ENCODE peak calls at places on chromosomes 13 and 19, in five cellular contexts. X, I, T, W and Q are unnamed samples.

GRCh38 chr13:43229506-43229905 is 206.1 kb downstream of the DNAJC15 start:
- DNase-seq in X (no peak), I (peak), T (no peak), W (no peak), Q (no peak)

GRCh38 chr13:102814025-102814607 is 15.2 kb downstream of the BIVM start:
- DNase-seq in X (no peak), I (no peak), T (no peak), W (no peak), Q (no peak)

GRCh38 chr19:2619076-2619475 is 83.4 kb downstream of the GNG7 start:
- DNase-seq in X (no peak), I (no peak), T (no peak), W (no peak), Q (no peak)

GRCh38 chr19:6099037-6099436 is 11.3 kb downstream of the RFX2 start:
- DNase-seq in X (no peak), I (no peak), T (no peak), W (no peak), Q (no peak)

GRCh38 chr13:73065665-73066350 is 7.0 kb downstream of the KLF5 start:
- DNase-seq in X (no peak), I (no peak), T (peak), W (peak), Q (no peak)

GRCh38 chr13:31686660-31687430 is 52.5 kb upstream of the RXFP2 start:
- DNase-seq in X (no peak), I (no peak), T (no peak), W (no peak), Q (no peak)

GRCh38 chr19:2235396-2236284 is 489 bp downstream of the PLEKHJ1 start:
- DNase-seq in X (no peak), I (no peak), T (peak), W (peak), Q (no peak)

GRCh38 chr19:763869-764268 is 13.0 kb downstream of the MISP start:
- DNase-seq in X (no peak), I (no peak), T (no peak), W (no peak), Q (no peak)

GRCh38 chr13:107649071-107649470 is 566.3 kb downstream of the LIG4 start:
- DNase-seq in X (no peak), I (peak), T (no peak), W (no peak), Q (no peak)

GRCh38 chr13:64090311-64090710 is 2674.7 kb upstream of the PCDH20 start:
- DNase-seq in X (no peak), I (no peak), T (no peak), W (no peak), Q (no peak)

GRCh38 chr19:2613507-2614295 is 88.8 kb downstream of the GNG7 start:
- DNase-seq in X (no peak), I (peak), T (peak), W (peak), Q (peak)

GRCh38 chr13:73059460-73060250 is 850 bp downstream of the KLF5 start:
- DNase-seq in X (peak), I (peak), T (peak), W (peak), Q (peak)

GRCh38 chr13:36432106-36432544 is at the start of gene CCNA1:
- DNase-seq in X (peak), I (no peak), T (peak), W (no peak), Q (peak)

GRCh38 chr19:14152713-14153112 is 16.3 kb upstream of the ASF1B start:
- DNase-seq in X (no peak), I (no peak), T (no peak), W (no peak), Q (no peak)

GRCh38 chr19:28330831-28331230 is 882.1 kb downstream of the UQCRFS1 start:
- DNase-seq in X (no peak), I (no peak), T (no peak), W (no peak), Q (no peak)

GRCh38 chr13:106917673-106918652 is 350.0 kb upstream of the ARGLU1 start:
- DNase-seq in X (peak), I (peak), T (peak), W (peak), Q (peak)

GRCh38 chr19:1521636-1522035 is 2.2 kb upstream of the PLK5 start:
- DNase-seq in X (no peak), I (no peak), T (no peak), W (no peak), Q (no peak)

GRCh38 chr13:51714663-51715168 is 89.2 kb downstream of the DHRS12 start:
- DNase-seq in X (no peak), I (peak), T (no peak), W (peak), Q (no peak)

GRCh38 chr19:33810821-33811220 is 14.2 kb downstream of the KCTD15 start:
- DNase-seq in X (no peak), I (no peak), T (no peak), W (no peak), Q (no peak)

GRCh38 chr13:113862191-113862765 is 1.6 kb downstream of the GAS6 start:
- DNase-seq in X (no peak), I (peak), T (no peak), W (no peak), Q (peak)

GRCh38 chr19:51690359-51691121 is 2.6 kb upstream of the SPACA6 start:
- DNase-seq in X (peak), I (peak), T (peak), W (peak), Q (peak)

GRCh38 chr13:28492527-28493367 is 2.2 kb downstream of the FLT1 start:
- DNase-seq in X (peak), I (no peak), T (peak), W (peak), Q (no peak)

GRCh38 chr13:28493740-28494536 is 990 bp downstream of the FLT1 start:
- DNase-seq in X (peak), I (no peak), T (peak), W (no peak), Q (no peak)

GRCh38 chr13:28488376-28489005 is 6.4 kb downstream of the FLT1 start:
- DNase-seq in X (no peak), I (no peak), T (no peak), W (no peak), Q (no peak)

GRCh38 chr13:28489536-28489935 is 5.4 kb downstream of the FLT1 start:
- DNase-seq in X (no peak), I (peak), T (peak), W (no peak), Q (no peak)

GRCh38 chr13:28489975-28490550 is 4.9 kb downstream of the FLT1 start:
- DNase-seq in X (no peak), I (no peak), T (peak), W (no peak), Q (no peak)
- H3K18ac ChIP-seq in X (no peak), I (no peak), T (no peak), W (no peak), Q (no peak)

DNA sequence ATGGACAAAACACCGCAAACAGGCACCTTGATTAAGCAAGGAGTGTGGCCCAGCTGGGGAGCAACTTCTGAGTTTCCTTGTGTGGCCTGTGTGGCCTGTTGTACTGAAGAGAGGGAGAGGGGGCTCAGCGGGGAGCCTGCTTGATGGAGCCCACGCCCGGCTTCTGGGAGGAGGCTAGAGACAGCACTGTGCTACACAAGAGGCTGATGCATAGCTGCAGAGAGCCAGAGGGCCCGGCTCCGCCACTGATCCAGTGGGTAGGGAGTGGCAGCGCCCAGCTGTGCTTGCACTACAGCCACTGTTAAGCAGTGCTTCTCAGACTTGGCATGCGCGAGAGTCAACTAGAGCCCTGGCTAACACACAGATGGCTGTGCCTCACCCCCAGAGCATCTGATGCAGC is 19.0 kb downstream of the LYL1 start:
- DNase-seq in X (no peak), I (no peak), T (no peak), W (no peak), Q (no peak)
- H3K18ac ChIP-seq in X (peak), I (no peak), T (no peak), W (no peak), Q (no peak)

DNA sequence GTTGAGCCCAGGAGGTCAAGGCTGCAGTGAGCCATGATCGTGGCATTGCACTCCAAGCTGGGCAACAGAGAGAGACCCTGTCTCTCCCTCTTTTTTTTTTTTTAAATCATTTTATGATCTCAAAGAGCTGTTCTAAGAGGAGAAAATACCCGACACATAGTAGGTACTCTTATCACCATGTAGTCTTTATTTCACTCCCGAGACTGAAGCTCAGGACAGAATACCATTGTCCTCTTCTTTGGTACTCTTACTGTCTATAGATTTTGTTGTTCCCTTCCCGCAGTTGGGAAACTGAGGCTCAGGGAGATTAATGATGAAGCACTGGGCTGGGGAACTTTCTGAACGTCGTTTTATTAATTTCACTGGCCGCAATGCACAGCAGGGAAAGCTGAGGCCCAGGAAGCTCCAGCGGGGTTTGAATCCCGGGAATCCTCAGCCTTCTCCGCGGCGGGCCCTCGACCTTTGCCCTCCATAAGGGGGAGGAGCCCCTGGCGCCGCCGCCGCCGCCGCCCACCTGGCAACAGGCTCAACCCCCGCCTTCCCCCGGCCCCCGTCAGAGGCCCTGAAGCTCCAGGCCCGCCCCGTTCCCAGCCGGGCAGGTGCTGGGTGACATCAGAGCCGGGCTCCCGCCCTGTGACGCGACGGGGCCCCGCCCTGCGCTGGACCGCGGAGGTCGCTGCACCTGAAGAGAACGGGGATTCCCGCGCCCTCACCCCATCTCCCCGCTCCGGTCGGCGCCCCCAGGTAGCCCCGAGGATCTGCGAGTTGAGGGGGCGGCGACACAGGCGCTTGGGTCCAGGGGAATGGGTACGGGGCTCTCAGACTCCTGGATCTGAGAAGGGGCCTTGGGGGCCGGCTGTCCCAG is 1.6 kb downstream of the MYH14 start:
- DNase-seq in X (peak), I (no peak), T (peak), W (peak), Q (peak)
- H3K18ac ChIP-seq in X (peak), I (no peak), T (no peak), W (no peak), Q (peak)

GRCh38 chr13:111064661-111065060 is 50.4 kb upstream of the ARHGEF7 start:
- DNase-seq in X (no peak), I (no peak), T (no peak), W (no peak), Q (no peak)
- H3K18ac ChIP-seq in X (no peak), I (no peak), T (no peak), W (no peak), Q (no peak)

GRCh38 chr19:49301165-49301865 is 23.7 kb downstream of the SLC6A16 start:
- DNase-seq in X (peak), I (peak), T (peak), W (peak), Q (peak)
- H3K18ac ChIP-seq in X (no peak), I (no peak), T (no peak), W (no peak), Q (no peak)

DNA sequence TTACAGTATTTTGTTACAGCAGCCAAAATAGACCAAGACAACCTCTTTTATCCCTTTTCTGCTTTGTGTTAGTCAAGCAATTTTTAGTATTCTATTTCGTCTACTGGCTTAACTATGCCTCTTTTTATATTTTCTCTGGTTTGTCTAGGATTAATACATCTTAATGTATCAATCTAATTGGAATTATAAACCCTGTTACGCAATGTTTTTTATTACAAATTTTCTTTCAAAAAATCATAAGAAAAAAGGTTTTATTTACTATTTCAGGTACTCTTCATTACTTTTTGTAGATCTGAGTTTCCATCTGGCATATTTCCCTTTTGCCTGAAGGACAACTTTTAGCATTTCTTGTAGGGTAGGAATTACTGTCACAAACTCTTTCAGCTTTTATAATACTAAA is 275.3 kb downstream of the DIAPH3 start:
- DNase-seq in X (no peak), I (no peak), T (no peak), W (no peak), Q (no peak)
- H3K18ac ChIP-seq in X (no peak), I (no peak), T (no peak), W (no peak), Q (no peak)

DNA sequence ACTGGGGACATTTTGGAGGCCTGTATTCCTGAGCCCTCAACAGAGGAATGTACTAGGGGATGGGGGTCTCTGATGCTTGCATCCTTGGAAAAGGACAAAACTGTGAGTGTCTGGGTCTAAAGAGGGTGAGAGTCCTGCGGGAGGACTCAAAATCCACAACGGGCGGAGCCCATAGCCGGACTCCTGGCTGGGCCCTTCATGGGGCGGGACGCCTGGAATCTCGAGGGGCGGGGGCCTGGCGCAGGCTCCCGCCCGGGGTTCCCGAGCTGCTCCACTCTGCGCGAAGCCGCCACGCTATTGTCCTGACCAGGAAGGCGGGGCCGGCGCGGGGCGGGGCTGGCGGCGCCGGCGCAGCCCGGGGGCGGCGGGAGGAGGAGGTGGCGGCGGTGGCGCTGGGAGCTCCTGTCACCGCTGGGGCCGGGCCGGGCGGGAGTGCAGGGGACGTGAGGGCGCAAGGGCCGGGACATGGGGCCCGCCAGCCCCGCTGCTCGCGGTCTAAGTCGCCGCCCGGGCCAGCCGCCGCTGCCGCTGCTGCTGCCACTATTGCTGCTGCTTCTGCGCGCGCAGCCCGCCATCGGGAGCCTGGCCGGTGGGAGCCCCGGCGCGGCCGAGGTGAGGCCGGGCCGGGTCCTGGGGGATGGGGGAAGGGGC is at the start of gene APLP1:
- DNase-seq in X (peak), I (no peak), T (peak), W (peak), Q (peak)
- H3K18ac ChIP-seq in X (peak), I (no peak), T (peak), W (no peak), Q (no peak)

GRCh38 chr19:8904597-8904996 is 72.4 kb downstream of the MBD3L1 start:
- DNase-seq in X (no peak), I (no peak), T (no peak), W (no peak), Q (no peak)

GRCh38 chr19:8902520-8902919 is 70.3 kb downstream of the MBD3L1 start:
- DNase-seq in X (no peak), I (no peak), T (no peak), W (no peak), Q (no peak)

GRCh38 chr19:8900421-8900820 is 68.2 kb downstream of the MBD3L1 start:
- DNase-seq in X (no peak), I (no peak), T (no peak), W (peak), Q (no peak)

GRCh38 chr19:8897106-8897505 is 64.9 kb downstream of the MBD3L1 start:
- DNase-seq in X (no peak), I (no peak), T (no peak), W (peak), Q (no peak)

GRCh38 chr19:8899356-8899755 is 67.2 kb downstream of the MBD3L1 start:
- DNase-seq in X (no peak), I (no peak), T (no peak), W (no peak), Q (no peak)
- H3K18ac ChIP-seq in X (no peak), I (no peak), T (no peak), W (no peak), Q (no peak)

GRCh38 chr19:35206855-35207254 is 21.7 kb downstream of the FAM187B start:
- DNase-seq in X (no peak), I (no peak), T (no peak), W (no peak), Q (no peak)

GRCh38 chr19:35207391-35207871 is 21.1 kb downstream of the FAM187B start:
- DNase-seq in X (no peak), I (no peak), T (no peak), W (peak), Q (no peak)

GRCh38 chr19:35206379-35206778 is 22.2 kb downstream of the FAM187B start:
- DNase-seq in X (no peak), I (no peak), T (no peak), W (no peak), Q (no peak)

GRCh38 chr19:35204799-35205732 is 23.5 kb downstream of the FAM187B start:
- DNase-seq in X (no peak), I (no peak), T (no peak), W (no peak), Q (peak)

GRCh38 chr19:35205733-35206323 is 22.7 kb downstream of the FAM187B start:
- DNase-seq in X (no peak), I (no peak), T (no peak), W (no peak), Q (no peak)
- H3K18ac ChIP-seq in X (no peak), I (no peak), T (no peak), W (no peak), Q (peak)

GRCh38 chr13:95643009-95643408 is 1.5 kb downstream of the DZIP1 start:
- DNase-seq in X (no peak), I (no peak), T (peak), W (no peak), Q (no peak)
- H3K18ac ChIP-seq in X (no peak), I (no peak), T (no peak), W (no peak), Q (no peak)